ENCODE peak calls at places on chromosomes 11 and 22, in five cellular contexts. B is PC-3, S is mucosa of descending colon, Y is lung, W is adrenal gland. O is an unnamed sample. For H3K4me1, the result is how much of the 10 kb centered on the place peaks cover.

GRCh38 chr11:112581747-112582146 is 321.1 kb upstream of the PLET1 start:
- DNase-seq in S (no peak), Y (no peak), W (no peak), B (no peak), O (peak)

GRCh38 chr11:64234840-64235379 is 526 bp downstream of the VEGFB start:
- DNase-seq in Y (no peak), S (peak), B (peak), W (peak), O (no peak)

GRCh38 chr22:17777005-17777716 is 2.9 kb upstream of the BID start:
- DNase-seq in S (peak), Y (peak), B (no peak), W (no peak), O (peak)

GRCh38 chr11:117919326-117920275 is 9.6 kb downstream of the TMPRSS13 start:
- DNase-seq in B (peak), S (no peak), Y (no peak), W (no peak), O (no peak)

GRCh38 chr11:28337701-28338100 is 229.5 kb downstream of the METTL15 start:
- DNase-seq in B (no peak), Y (no peak), W (no peak), S (no peak), O (no peak)

GRCh38 chr22:25829237-25829636 is 87.2 kb downstream of the MYO18B start:
- DNase-seq in B (no peak), Y (no peak), W (no peak), S (no peak), O (no peak)

GRCh38 chr11:100774859-100775258 is 87.8 kb downstream of the ARHGAP42 start:
- DNase-seq in W (no peak), B (no peak), S (no peak), Y (no peak), O (no peak)

GRCh38 chr11:69572233-69572860 is 68.6 kb upstream of the CCND1 start:
- DNase-seq in B (no peak), W (no peak), Y (no peak), S (no peak), O (no peak)

DNA sequence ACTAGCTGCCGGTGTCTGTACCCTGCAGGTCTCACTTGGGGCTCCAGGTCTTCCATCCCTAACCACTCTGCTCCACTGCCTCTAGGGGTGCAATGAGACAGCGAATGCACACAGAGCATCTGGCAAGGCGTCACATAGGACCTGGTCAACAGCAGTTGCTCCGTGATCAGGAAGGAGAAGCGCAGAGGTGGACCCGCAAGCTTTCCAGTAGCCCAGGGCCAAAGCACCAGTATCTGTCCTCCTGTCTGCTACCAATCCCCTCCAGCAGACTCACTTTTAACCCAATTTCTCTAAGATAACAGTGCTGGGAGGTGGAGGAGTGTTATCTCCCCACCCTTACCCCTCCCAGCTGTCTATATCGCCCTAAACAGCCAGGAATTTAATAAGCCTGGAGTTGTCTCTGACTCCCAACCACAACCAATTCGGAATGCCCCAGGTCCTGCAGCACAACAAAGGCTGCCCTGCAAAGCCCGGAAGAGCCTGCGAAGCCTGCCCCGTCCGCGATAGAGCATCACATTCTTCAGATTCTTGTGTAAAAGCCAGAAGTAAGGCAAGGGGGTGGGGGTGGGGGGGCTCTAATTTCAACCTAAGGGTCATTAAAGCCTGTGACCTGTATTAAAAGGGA is 19.3 kb downstream of the MYH9 start:
- DNase-seq in S (no peak), Y (no peak), W (no peak), B (peak), O (no peak)
- H3K4me1 ChIP-seq in S (half or more), Y (half or more), W (half or more), B (half or more), O (half or more)

DNA sequence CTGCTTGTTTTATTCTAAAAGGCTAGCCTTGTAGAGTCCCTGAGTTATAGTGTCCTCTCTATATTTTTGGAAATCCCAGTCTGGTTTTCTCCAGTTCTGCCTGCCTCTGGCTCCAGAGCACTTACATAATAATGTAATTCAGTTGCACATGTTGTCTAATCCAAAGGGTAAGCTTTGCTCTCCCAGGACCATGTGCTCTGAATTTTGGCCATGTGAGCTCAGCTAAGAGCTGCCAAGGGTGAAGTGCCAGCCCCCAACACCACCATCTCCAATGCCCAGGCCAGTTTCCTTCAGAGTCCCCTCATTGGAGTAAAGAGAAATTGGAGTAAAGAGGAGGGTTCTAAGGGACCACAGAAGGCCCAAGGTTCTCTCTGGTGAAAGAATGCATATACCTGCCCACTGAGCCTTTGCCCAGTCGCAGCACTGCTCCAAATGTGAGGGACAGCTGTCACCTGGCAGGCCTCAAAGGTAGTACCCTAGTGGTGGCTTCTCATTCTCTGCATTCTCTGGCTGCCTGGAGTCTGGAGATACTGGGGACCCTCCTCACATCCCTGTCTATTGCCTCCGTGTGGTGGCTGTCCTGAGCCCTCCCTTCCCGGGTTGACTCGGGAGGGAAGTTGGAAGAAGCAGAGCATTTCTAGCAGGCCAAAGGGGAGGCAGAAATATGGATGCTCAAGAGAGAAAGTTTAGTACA is 4.9 kb downstream of the CRY2 start:
- DNase-seq in S (no peak), B (no peak), W (no peak), Y (no peak), O (no peak)
- H3K4me1 ChIP-seq in S (under half), B (under half), W (under half), Y (under half), O (under half)

DNA sequence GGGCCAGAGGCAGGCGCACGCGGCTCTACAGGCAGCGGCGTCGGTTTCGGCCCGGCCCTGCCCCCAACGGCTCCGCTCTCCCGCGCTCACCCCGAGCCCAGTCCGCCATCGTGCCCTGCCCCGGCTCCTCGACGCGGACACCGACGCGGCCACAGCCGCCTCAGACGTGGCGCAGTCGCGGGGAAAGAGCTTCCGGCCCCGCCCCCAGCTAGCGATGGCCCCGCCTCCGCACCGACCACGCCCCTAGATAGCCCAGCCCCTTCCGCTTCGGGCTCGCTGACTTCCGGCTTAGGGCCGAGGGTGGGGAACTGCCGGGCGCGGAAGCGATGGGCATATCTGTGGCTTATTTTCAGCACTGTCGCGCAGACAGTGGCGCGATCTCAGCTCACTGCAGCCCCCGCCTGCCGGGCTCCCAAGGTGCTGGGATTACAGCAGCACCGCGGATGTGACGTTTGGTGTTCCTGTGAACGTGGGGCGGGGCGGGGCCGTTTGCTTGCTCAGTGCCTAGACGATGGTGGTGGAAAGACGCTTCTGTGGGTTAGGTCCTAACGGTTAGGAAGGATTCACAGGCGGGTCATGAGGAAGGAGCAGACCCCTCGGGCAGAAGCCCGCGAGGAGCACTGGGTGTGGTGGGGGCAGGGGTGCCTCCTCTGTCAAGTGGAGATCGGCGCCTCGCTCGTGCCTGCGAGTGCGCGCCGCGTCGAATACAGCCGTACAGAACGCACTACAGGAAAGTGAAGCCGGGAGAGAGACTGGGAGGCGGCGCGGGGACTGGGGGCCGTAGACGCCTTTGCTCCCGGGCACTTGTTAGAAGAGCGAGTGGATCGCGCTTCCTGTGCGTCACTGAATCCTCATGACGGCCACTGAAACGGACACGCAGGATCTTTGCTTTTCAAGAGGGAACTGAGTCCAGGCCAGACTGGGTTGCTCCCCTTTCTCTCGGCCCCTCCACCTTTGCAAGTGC is at the start of the genes BET1L and RIC8A:
- DNase-seq in B (peak), Y (peak), S (peak), W (peak), O (peak)
- H3K4me1 ChIP-seq in B (under half), Y (under half), S (under half), W (under half), O (under half)

DNA sequence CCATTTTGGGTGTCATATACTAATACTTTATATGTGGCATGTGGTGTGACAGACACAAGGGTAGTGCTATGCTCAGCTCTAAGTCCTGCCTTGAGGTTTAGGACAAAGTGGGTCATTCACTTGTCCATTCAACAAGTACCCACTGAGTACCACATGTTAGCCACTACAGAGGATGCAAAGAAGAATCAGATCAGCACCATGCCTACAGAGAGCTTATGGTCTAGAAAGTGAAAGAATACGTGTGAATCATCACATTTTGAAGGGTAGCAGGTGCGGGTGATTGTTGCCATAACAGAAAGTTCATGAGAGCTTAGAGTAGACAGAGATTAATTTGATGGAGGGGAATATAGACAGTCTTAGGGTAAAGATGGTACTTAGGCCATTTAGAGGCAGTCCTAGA is 18.3 kb downstream of the CLMP start:
- DNase-seq in W (no peak), B (no peak), S (no peak), Y (no peak), O (no peak)
- H3K4me1 ChIP-seq in W (under half), B (half or more), S (under half), Y (under half), O (under half)

GRCh38 chr11:119673389-119674336 is 55.3 kb downstream of the NECTIN1 start:
- DNase-seq in B (no peak), W (peak), S (no peak), Y (no peak), O (peak)

GRCh38 chr11:119671048-119671447 is 58.0 kb downstream of the NECTIN1 start:
- DNase-seq in S (peak), B (no peak), Y (peak), W (peak), O (no peak)

GRCh38 chr11:119672597-119672996 is 56.4 kb downstream of the NECTIN1 start:
- DNase-seq in W (no peak), S (no peak), Y (no peak), B (no peak), O (no peak)

GRCh38 chr11:119668685-119669084 is 60.3 kb downstream of the NECTIN1 start:
- DNase-seq in S (no peak), B (no peak), Y (no peak), W (no peak), O (no peak)

GRCh38 chr11:119671561-119672015 is 57.4 kb downstream of the NECTIN1 start:
- DNase-seq in S (no peak), W (no peak), Y (no peak), B (no peak), O (no peak)
- H3K4me1 ChIP-seq in S (under half), W (under half), Y (under half), B (under half), O (under half)

O was measured in GM12878.